ENCODE peak calls at places on chromosome 10, in five cellular contexts. F is HEK293T, E is HepG2, P is H1, B is GM12878. J is an unnamed sample.

GRCh38 chr10:69338133-69338456 is 59.8 kb downstream of the HK1 start:
- DNase-seq in F (no peak), E (no peak), P (no peak), B (no peak), J (no peak)

GRCh38 chr10:32348297-32349198 is 1.6 kb upstream of the EPC1 start:
- DNase-seq in F (no peak), E (no peak), P (no peak), B (no peak), J (no peak)

GRCh38 chr10:24556746-24557742 is 166.6 kb downstream of the ARHGAP21 start:
- DNase-seq in F (peak; percentile 56), E (peak; percentile 43), P (no peak), B (no peak), J (peak; percentile 70)

GRCh38 chr10:78331391-78331922 is 297.8 kb downstream of the RPS24 start:
- DNase-seq in F (no peak), E (no peak), P (no peak), B (no peak), J (no peak)

GRCh38 chr10:78529262-78529661 is 495.6 kb downstream of the RPS24 start:
- DNase-seq in F (no peak), E (no peak), P (no peak), B (no peak), J (no peak)

GRCh38 chr10:71835671-71836593 is 15.1 kb downstream of the PSAP start:
- DNase-seq in F (no peak), E (peak; percentile 42), P (no peak), B (peak; percentile 97), J (no peak)

GRCh38 chr10:104246981-104247380 is 7.7 kb upstream of the GSTO1 start:
- DNase-seq in F (no peak), E (no peak), P (no peak), B (no peak), J (no peak)

GRCh38 chr10:123796736-123797135 is 94.9 kb downstream of the CPXM2 start:
- DNase-seq in F (no peak), E (no peak), P (no peak), B (no peak), J (no peak)

GRCh38 chr10:113020838-113021237 is 70.8 kb downstream of the TCF7L2 start:
- DNase-seq in F (no peak), E (peak; percentile 11), P (no peak), B (no peak), J (no peak)

GRCh38 chr10:110006358-110007170 is 1.2 kb upstream of the ADD3 start:
- DNase-seq in F (no peak), E (peak; percentile 21), P (no peak), B (no peak), J (no peak)

GRCh38 chr10:126060232-126060935 is 164.0 kb downstream of the FANK1 start:
- DNase-seq in F (no peak), E (no peak), P (no peak), B (no peak), J (no peak)

GRCh38 chr10:44702531-44702930 is 208.6 kb upstream of the TMEM72 start:
- DNase-seq in F (no peak), E (no peak), P (no peak), B (no peak), J (no peak)

GRCh38 chr10:120825878-120826383 is 25.2 kb upstream of the WDR11 start:
- DNase-seq in F (no peak), E (no peak), P (no peak), B (no peak), J (no peak)

GRCh38 chr10:60388709-60389241 is 900 bp downstream of the ANK3 start:
- DNase-seq in F (no peak), E (no peak), P (no peak), B (no peak), J (no peak)

GRCh38 chr10:3708830-3709229 is 76.2 kb downstream of the KLF6 start:
- DNase-seq in F (no peak), E (no peak), P (no peak), B (no peak), J (no peak)

GRCh38 chr10:121710207-121710606 is 112.0 kb upstream of the FGFR2 start:
- DNase-seq in F (no peak), E (no peak), P (no peak), B (no peak), J (no peak)

GRCh38 chr10:111560042-111560441 is 483.2 kb downstream of the ADRA2A start:
- DNase-seq in F (no peak), E (no peak), P (no peak), B (no peak), J (no peak)

GRCh38 chr10:89241491-89242339 is 9.9 kb downstream of the LIPA start:
- DNase-seq in F (no peak), E (peak; percentile 3), P (no peak), B (no peak), J (no peak)

GRCh38 chr10:5985029-5985428 is 7.7 kb upstream of the IL15RA start:
- DNase-seq in F (no peak), E (no peak), P (no peak), B (no peak), J (no peak)

GRCh38 chr10:52951819-52952218 is 179.2 kb upstream of the MBL2 start:
- DNase-seq in F (peak; percentile 54), E (peak; percentile 59), P (peak; percentile 74), B (no peak), J (peak; percentile 48)

GRCh38 chr10:27643296-27643695 is 102.3 kb downstream of the MKX start:
- DNase-seq in F (no peak), E (no peak), P (no peak), B (no peak), J (no peak)

GRCh38 chr10:72952189-72952900 is 2.3 kb downstream of the PLA2G12B start:
- DNase-seq in F (no peak), E (peak; percentile 16), P (no peak), B (no peak), J (no peak)

GRCh38 chr10:11756766-11757315 is 14.7 kb downstream of the ECHDC3 start:
- DNase-seq in F (no peak), E (no peak), P (no peak), B (no peak), J (no peak)
- TF ChIP-seq SUZ12 in F (no peak), E (no peak), P (no peak), B (no peak), J (no peak)

GRCh38 chr10:116744849-116745248 is 2.5 kb upstream of the HSPA12A start:
- DNase-seq in F (no peak), E (no peak), P (no peak), B (no peak), J (no peak)

GRCh38 chr10:116744163-116744788 is 1.9 kb upstream of the HSPA12A start:
- DNase-seq in F (no peak), E (no peak), P (no peak), B (no peak), J (no peak)

GRCh38 chr10:116747325-116747724 is 5.0 kb upstream of the HSPA12A start:
- DNase-seq in F (no peak), E (no peak), P (no peak), B (no peak), J (no peak)

GRCh38 chr10:116748471-116748870 is 6.1 kb upstream of the HSPA12A start:
- DNase-seq in F (no peak), E (no peak), P (no peak), B (no peak), J (no peak)

DNA sequence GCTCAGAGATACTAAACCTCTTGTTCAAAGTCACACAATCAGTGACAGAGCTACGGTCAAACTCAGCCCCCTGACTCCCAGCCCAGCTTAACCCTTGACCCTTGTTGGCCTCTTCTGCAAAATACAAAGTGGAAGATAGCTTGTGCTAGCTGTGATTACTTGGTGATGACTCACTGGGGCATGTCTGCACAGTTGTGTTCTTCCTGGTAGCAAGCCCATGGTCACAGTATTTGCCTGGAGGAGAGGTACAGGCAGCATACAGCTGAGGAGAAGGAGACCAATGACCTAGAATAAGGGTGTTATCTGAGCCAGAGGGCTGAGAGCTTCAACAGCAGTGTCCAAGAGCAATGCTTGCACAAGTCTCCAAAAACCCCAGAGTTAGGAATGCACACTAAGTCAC is 5.7 kb upstream of the HSPA12A start:
- DNase-seq in F (no peak), E (peak; percentile 61), P (no peak), B (no peak), J (no peak)
- TF ChIP-seq SUZ12 in F (no peak), E (no peak), P (no peak), B (no peak), J (no peak)

DNA sequence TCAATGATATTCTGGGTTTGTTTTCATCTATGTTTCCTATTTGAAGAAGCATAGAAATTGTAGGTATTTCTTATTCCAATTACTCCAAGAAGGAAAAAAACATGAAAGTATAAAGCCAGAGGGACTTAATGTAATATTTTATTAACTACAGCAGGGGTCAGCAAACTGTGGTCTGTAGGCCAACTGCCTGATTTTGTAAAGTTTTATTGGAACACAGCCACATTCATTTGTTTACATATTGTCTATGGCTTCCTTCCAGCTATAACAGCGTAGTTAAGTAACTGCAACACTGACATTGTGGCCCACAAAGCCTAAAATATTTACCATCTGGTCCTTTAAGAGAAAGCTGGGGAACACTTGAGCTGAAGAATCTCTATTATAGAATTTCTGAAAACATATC is 306.2 kb downstream of the BICC1 start:
- DNase-seq in F (no peak), E (peak; percentile 16), P (no peak), B (no peak), J (no peak)
- TF ChIP-seq SUZ12 in F (no peak), E (no peak), P (no peak), B (no peak), J (no peak)

GRCh38 chr10:9299966-9300365 is 1245.5 kb downstream of the GATA3 start:
- DNase-seq in F (no peak), E (no peak), P (no peak), B (no peak), J (no peak)

GRCh38 chr10:9297580-9297979 is 1243.1 kb downstream of the GATA3 start:
- DNase-seq in F (no peak), E (no peak), P (no peak), B (no peak), J (no peak)

GRCh38 chr10:9294132-9294663 is 1239.7 kb downstream of the GATA3 start:
- DNase-seq in F (no peak), E (no peak), P (no peak), B (no peak), J (no peak)

GRCh38 chr10:9294865-9295264 is 1240.4 kb downstream of the GATA3 start:
- DNase-seq in F (no peak), E (no peak), P (no peak), B (no peak), J (no peak)

GRCh38 chr10:9296206-9296605 is 1241.7 kb downstream of the GATA3 start:
- DNase-seq in F (no peak), E (no peak), P (no peak), B (no peak), J (no peak)
- TF ChIP-seq SUZ12 in F (no peak), E (no peak), P (no peak), B (no peak), J (no peak)

GRCh38 chr10:100370561-100370975 is 23.5 kb downstream of the SCD start:
- DNase-seq in F (no peak), E (peak; percentile 66), P (no peak), B (no peak), J (no peak)
- TF ChIP-seq SUZ12 in F (no peak), E (no peak), P (no peak), B (no peak), J (no peak)